ENCODE peak calls at places on chromosomes 11 and 22, in four cellular contexts. A is lung, N is K562, M is mesothelial cell of epicardium. W is an unnamed sample.

GRCh38 chr11:35579557-35580396 is 38.5 kb upstream of the FJX1 start:
- DNase-seq in N (peak), A (no peak), M (no peak), W (no peak)

GRCh38 chr11:88345408-88345807 is 7.9 kb upstream of the CTSC start:
- DNase-seq in N (no peak), M (no peak), A (no peak), W (no peak)

GRCh38 chr11:19607656-19608360 is 104.8 kb upstream of the NAV2 start:
- DNase-seq in M (no peak), N (no peak), A (no peak), W (no peak)

GRCh38 chr22:24303007-24303406 is 32.4 kb downstream of the SPECC1L start:
- DNase-seq in A (no peak), N (no peak), M (no peak), W (no peak)

GRCh38 chr11:64855596-64856304 is 11.3 kb upstream of the CDC42BPG start:
- DNase-seq in A (no peak), N (no peak), M (no peak), W (no peak)

GRCh38 chr11:12618743-12619540 is 55.3 kb upstream of the TEAD1 start:
- DNase-seq in M (no peak), A (no peak), N (no peak), W (no peak)

GRCh38 chr22:22941831-22942510 is 54.4 kb downstream of the IGLL5 start:
- DNase-seq in A (no peak), N (no peak), M (peak), W (peak)

GRCh38 chr22:26648761-26649363 is 8.5 kb upstream of the MIAT start:
- DNase-seq in A (no peak), N (no peak), M (no peak), W (no peak)

GRCh38 chr11:45920531-45921477 is 1.7 kb upstream of the LARGE2 start:
- DNase-seq in A (no peak), M (no peak), N (no peak), W (no peak)

GRCh38 chr11:76861490-76861953 is 804 bp downstream of the ACER3 start:
- DNase-seq in A (no peak), N (peak), M (no peak), W (no peak)

GRCh38 chr11:120248551-120249278 is 8.8 kb downstream of the POU2F3 start:
- DNase-seq in A (no peak), M (no peak), N (no peak), W (no peak)

GRCh38 chr11:55895216-55895615 is 12.1 kb downstream of the TRIM51 start:
- DNase-seq in N (no peak), M (no peak), A (no peak), W (no peak)

GRCh38 chr22:26681395-26681821 is 24.0 kb downstream of the MIAT start:
- DNase-seq in N (no peak), M (no peak), A (peak), W (no peak)

GRCh38 chr11:76665921-76666351 is 4.6 kb downstream of the LRRC32 start:
- DNase-seq in M (no peak), N (no peak), A (no peak), W (no peak)

GRCh38 chr11:36454991-36455611 is 55.0 kb downstream of the TRAF6 start:
- DNase-seq in M (no peak), N (no peak), A (no peak), W (peak)

GRCh38 chr11:92386577-92386976 is 162.0 kb downstream of the FAT3 start:
- DNase-seq in A (no peak), M (no peak), N (no peak), W (no peak)

GRCh38 chr11:104968856-104969776 is 742 bp upstream of the CASP4 start:
- DNase-seq in N (no peak), A (no peak), M (peak), W (no peak)

GRCh38 chr11:1574256-1575242 is 2.5 kb upstream of the DUSP8 start:
- DNase-seq in N (peak), A (no peak), M (peak), W (peak)

GRCh38 chr11:120344302-120345004 is 8.2 kb downstream of the ARHGEF12 start:
- DNase-seq in A (no peak), N (peak), M (no peak), W (no peak)

GRCh38 chr11:17405232-17406005 is 17.0 kb upstream of the KCNJ11 start:
- DNase-seq in M (no peak), A (peak), N (peak), W (no peak)

GRCh38 chr11:32081129-32081641 is 9.7 kb upstream of the RCN1 start:
- DNase-seq in N (no peak), A (no peak), M (no peak), W (no peak)

GRCh38 chr11:103906291-103906850 is 130.1 kb upstream of the DDI1 start:
- DNase-seq in M (no peak), N (no peak), A (no peak), W (no peak)

GRCh38 chr22:42908082-42908746 is 51.1 kb upstream of the ARFGAP3 start:
- DNase-seq in A (no peak), N (no peak), M (no peak), W (no peak)

GRCh38 chr22:20302438-20303228 is 17.2 kb downstream of the DGCR6L start:
- DNase-seq in N (peak), M (no peak), A (no peak), W (no peak)

GRCh38 chr11:67301313-67301921 is 1.9 kb upstream of the SSH3 start:
- DNase-seq in N (no peak), M (no peak), A (no peak), W (no peak)

GRCh38 chr11:33835143-33835878 is 56.6 kb downstream of the LMO2 start:
- DNase-seq in M (no peak), A (no peak), N (peak), W (no peak)

GRCh38 chr22:21001601-21002325 is at the start of gene THAP7:
- DNase-seq in N (peak), M (peak), A (peak), W (peak)

GRCh38 chr11:112539165-112539564 is 278.5 kb upstream of the PLET1 start:
- DNase-seq in A (no peak), M (no peak), N (no peak), W (no peak)

GRCh38 chr11:122724520-122724919 is 69.0 kb downstream of the UBASH3B start:
- DNase-seq in A (no peak), N (no peak), M (no peak), W (no peak)

GRCh38 chr11:2399488-2400068 is 972 bp upstream of the TSSC4 start:
- DNase-seq in M (no peak), N (peak), A (no peak), W (no peak)

GRCh38 chr11:69008774-69009440 is 4.1 kb downstream of the MRGPRF start:
- DNase-seq in A (peak), M (no peak), N (peak), W (no peak)

GRCh38 chr11:121091492-121092179 is 9.4 kb upstream of the TECTA start:
- DNase-seq in A (no peak), M (no peak), N (no peak), W (no peak)

GRCh38 chr11:126874276-126874675 is 126.3 kb downstream of the KIRREL3 start:
- DNase-seq in M (no peak), A (no peak), N (no peak), W (no peak)

GRCh38 chr11:61769946-61770683 is 17.7 kb downstream of the MYRF start:
- DNase-seq in N (no peak), M (no peak), A (no peak), W (no peak)

GRCh38 chr11:2898366-2899079 is 12.9 kb upstream of the CDKN1C start:
- DNase-seq in A (peak), M (no peak), N (peak), W (no peak)

GRCh38 chr11:48150213-48150612 is 66.4 kb upstream of the OR4B1 start:
- DNase-seq in N (no peak), A (no peak), M (no peak), W (no peak)

GRCh38 chr22:39080052-39080762 is 3.1 kb downstream of the APOBEC3G start:
- DNase-seq in A (no peak), N (no peak), M (no peak), W (no peak)

GRCh38 chr22:39084666-39085065 is 7.6 kb downstream of the APOBEC3G start:
- DNase-seq in N (no peak), A (no peak), M (no peak), W (no peak)

GRCh38 chr22:39083212-39084165 is 6.4 kb downstream of the APOBEC3G start:
- DNase-seq in A (no peak), N (no peak), M (no peak), W (no peak)

GRCh38 chr22:39080993-39081513 is 4.0 kb downstream of the APOBEC3G start:
- DNase-seq in N (no peak), M (no peak), A (no peak), W (no peak)

DNA sequence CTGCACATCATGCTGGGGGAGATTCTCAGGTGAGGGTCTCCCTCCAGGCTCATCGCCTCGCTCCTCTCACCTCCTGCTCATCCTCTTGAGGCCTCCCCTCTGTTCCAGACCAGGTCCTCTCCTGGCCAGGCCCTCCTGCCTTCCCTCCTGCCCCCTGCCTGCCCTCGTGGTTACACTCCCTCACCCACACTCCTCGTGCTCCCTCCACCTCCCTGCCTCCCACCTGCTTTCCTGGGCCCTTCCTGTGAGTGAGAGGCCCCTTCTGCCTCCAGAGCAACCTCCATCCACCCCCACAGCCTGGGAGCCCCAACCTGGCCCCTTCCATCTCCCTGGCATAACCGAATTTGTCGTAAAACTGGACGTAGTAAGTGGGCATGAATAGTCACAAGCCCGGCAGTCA is 4.5 kb downstream of the APOBEC3G start:
- DNase-seq in A (no peak), N (no peak), M (no peak), W (no peak)
- TF ChIP-seq CTCF in A (no peak), N (no peak), M (no peak), W (no peak)

DNA sequence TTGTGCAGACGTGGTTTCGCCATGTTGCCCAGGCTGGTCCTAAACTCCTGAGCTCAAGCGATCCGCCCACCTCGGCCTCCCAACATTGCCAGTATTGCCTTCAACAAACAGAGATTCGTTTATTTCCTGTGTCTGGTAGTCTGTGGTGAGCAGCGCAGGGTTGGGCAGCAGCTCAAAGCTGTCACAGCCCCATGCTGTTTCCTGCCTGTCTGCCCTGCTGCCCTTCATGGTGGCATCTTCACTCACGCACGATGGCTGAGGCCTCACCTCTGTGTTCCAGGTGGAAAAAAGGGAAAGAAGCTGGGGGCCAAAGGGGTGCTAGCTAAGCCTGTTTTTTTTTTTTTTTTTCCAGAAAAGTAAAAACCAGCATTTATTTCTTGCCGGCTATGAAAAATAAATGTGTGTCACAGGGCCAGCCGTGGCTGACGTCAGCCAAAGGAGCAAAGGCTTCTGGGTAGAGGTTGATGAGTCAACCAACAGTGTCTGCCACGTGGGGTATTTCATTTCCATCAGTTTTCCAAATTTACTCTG is 28.8 kb downstream of the TBC1D22A start:
- DNase-seq in A (no peak), M (no peak), N (no peak), W (no peak)
- TF ChIP-seq CTCF in A (no peak), M (no peak), N (no peak), W (no peak)

DNA sequence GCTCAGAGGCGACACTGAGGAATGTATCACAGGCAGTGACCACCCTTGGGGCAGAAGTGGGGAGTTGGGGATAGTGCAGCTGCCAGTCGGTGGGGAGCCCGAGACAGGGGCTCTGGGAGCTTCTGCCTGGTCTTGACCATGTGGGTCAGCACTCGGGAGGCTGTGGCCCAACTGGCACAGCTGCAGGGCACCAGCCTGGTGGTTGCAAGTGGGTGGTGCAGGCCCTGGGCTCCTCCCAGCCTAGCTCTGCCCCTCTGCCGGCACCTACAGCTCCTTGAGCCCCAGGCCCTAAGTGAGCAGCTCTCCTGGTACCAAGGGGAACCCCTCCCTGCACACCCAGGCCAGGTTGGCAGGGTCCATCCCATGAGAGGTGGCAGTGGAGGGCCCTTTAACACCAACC is 12.6 kb upstream of the RASL10A start:
- DNase-seq in M (no peak), A (no peak), N (no peak), W (no peak)
- TF ChIP-seq CTCF in M (peak), A (no peak), N (no peak), W (peak)

GRCh38 chr11:133163463-133164419 is 368.6 kb downstream of the OPCML start:
- DNase-seq in N (peak), A (no peak), M (no peak), W (no peak)
- TF ChIP-seq CTCF in N (peak), A (peak), M (peak), W (peak)

DNA sequence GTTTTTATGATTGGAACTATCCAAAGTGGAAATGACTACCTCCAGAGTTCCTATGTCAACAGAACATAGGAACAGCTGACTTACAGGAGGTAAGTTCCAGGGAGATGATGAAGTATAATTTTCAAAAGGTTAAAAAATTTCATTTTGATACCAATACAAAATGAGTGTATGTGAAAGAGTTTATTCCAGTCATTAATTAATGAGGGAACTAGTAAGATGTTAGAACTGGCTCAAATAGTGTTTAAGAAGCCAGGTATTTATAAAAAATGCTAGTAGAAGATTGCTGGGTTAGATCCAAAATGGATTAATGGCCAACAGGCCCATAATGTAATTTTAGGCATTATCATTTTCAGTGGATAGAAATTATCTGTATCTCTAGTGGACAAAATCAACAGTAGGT is 227.7 kb upstream of the ZBED5 start:
- DNase-seq in N (no peak), A (no peak), M (no peak), W (no peak)
- TF ChIP-seq CTCF in N (no peak), A (no peak), M (no peak), W (no peak)

DNA sequence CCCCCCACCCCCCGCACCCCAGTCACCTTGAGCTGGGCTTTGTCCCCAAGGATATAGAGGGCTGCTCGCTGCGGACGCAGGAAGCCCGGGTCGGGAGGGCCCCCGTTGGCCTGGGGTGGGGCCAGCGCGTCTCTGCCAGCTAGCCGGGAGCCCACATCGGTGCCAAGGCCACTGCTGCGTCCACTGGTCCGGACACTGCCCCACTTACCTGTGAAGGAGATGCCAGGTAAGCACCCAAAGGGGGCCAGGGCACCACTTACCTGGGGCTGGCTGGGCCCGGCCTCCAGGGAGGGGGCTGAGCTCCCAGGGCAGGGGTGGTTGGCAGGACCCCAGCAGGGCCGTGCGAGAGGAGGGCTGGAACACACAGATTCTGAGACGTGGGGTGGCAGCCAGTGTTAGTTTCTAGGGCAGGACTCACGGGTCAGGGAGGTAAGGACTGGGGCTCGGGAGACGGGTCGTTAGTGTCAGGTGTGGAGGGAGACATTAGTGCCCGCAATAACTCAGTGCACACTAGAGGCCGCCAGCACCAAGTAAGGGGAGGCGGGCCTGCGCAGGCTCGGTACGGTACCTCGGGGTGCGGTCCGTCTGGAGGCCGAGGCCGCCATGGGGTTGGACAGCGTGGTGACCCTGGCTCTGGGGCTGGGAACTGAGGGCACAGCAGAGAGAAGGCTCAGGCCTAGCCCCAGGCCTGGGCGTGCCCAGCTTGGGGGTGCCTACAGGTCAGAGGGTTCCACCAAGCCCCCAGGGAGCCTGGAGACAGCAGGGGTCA is 18.2 kb downstream of the SBF1 start:
- DNase-seq in M (no peak), A (no peak), N (peak), W (no peak)
- TF ChIP-seq CTCF in M (no peak), A (no peak), N (peak), W (peak)

GRCh38 chr11:255816-256215 is 19.0 kb downstream of the PSMD13 start:
- DNase-seq in M (no peak), N (no peak), A (no peak), W (no peak)

GRCh38 chr11:259374-259773 is 18.8 kb upstream of the NLRP6 start:
- DNase-seq in N (no peak), A (no peak), M (no peak), W (no peak)

GRCh38 chr11:256952-257737 is 20.4 kb downstream of the PSMD13 start:
- DNase-seq in A (no peak), N (no peak), M (no peak), W (no peak)

GRCh38 chr11:255176-255575 is 18.4 kb downstream of the PSMD13 start:
- DNase-seq in A (no peak), N (no peak), M (no peak), W (no peak)

DNA sequence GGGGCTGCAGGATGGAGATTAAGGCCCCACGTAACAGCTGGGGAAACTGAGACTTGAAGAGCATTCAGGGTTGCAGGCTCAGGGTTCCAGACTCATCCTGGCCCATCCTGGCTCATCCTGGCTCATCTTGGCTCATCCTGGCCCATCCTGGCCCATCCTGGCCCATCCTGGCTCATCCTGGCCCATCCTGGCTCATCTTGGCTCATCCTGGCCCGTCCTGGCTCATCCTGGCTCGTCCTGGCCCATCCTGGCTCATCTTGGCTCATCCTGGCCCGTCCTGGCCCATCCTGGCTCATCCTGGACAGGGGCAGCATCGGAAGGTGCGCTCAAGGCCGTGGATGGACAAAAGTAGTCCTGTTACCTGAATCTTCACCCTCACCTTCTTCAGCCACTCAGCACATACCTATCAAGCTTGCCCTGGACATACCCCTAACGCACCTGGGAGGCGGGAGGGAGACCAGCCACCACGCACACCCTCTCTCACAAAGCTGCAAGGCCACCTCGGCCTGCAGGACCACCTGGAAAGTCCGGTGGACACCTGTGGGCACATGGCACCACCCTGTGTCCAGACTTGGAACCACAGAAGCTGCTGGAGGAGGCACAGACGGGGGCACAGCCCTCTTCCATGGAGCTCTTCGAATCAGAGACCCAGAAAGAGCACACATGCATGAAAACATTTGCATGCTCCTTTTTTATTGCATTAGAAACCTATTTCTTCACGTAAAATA is 20.3 kb upstream of the NLRP6 start:
- DNase-seq in A (no peak), N (no peak), M (no peak), W (no peak)
- TF ChIP-seq CTCF in A (no peak), N (peak), M (no peak), W (no peak)